ENCODE peak calls at places on chromosomes 1 and 21, in six cellular contexts. E is stimulated activated CD8-positive, alpha-beta memory T cell treated with anti-CD3 and anti-CD28 coated beads, Interleukin-12 subunit alpha, Interleukin-12 subunit beta, amount 100 ng/mL, for 1 hour; O is activated T-cell treated with anti-CD3 and anti-CD28 coated beads, Interleukin-2, amount 50 U/mL, for 72 hours; A is HTR-8/SVneo; Q is amygdala; S is EL. R is an unnamed sample.

GRCh38 chr1:179586107-179586823 is 5.4 kb upstream of the TDRD5 start:
- DNase-seq in O (peak), S (peak), A (no peak), Q (peak), E (no peak), R (peak)

GRCh38 chr1:209577346-209577745 is 6.2 kb upstream of the CAMK1G start:
- DNase-seq in O (no peak), S (peak), A (no peak), Q (no peak), E (no peak), R (no peak)

GRCh38 chr1:36199934-36200741 is 24.1 kb upstream of the THRAP3 start:
- DNase-seq in A (no peak), E (no peak), O (no peak), S (no peak), Q (no peak), R (peak)

GRCh38 chr1:219990782-219991510 is 55.4 kb downstream of the EPRS1 start:
- DNase-seq in O (no peak), A (peak), Q (no peak), S (peak), E (no peak), R (no peak)

GRCh38 chr1:210741564-210741963 is 392.4 kb downstream of the KCNH1 start:
- DNase-seq in Q (no peak), A (no peak), E (no peak), O (no peak), S (no peak), R (no peak)

GRCh38 chr1:177973585-177973984 is 3.7 kb upstream of the SEC16B start:
- DNase-seq in O (no peak), A (no peak), Q (no peak), E (no peak), S (no peak), R (no peak)

GRCh38 chr1:29249170-29249691 is 12.9 kb downstream of the PTPRU start:
- DNase-seq in S (peak), E (no peak), O (no peak), Q (no peak), A (no peak), R (no peak)

GRCh38 chr1:221961532-221962292 is 219.8 kb upstream of the DUSP10 start:
- DNase-seq in O (peak), E (peak), Q (no peak), A (peak), S (peak), R (no peak)

GRCh38 chr1:2180297-2181245 is 14.0 kb downstream of the FAAP20 start:
- DNase-seq in Q (no peak), E (no peak), A (no peak), O (no peak), S (peak), R (no peak)

GRCh38 chr1:156668801-156669637 is 8.2 kb downstream of the NES start:
- DNase-seq in O (no peak), Q (no peak), E (no peak), A (no peak), S (no peak), R (no peak)

GRCh38 chr1:108512239-108513071 is 47.4 kb upstream of the EEIG2 start:
- DNase-seq in E (no peak), S (peak), A (no peak), O (no peak), Q (no peak), R (no peak)

GRCh38 chr1:179083031-179083345 is 1.1 kb downstream of the TOR3A start:
- DNase-seq in A (no peak), E (no peak), Q (no peak), S (peak), O (peak), R (no peak)

GRCh38 chr1:183370399-183371058 is 47.7 kb downstream of the NMNAT2 start:
- DNase-seq in E (no peak), O (no peak), Q (no peak), A (no peak), S (no peak), R (peak)

GRCh38 chr1:30759718-30760281 is 2.2 kb upstream of the LAPTM5 start:
- DNase-seq in A (no peak), S (no peak), E (no peak), O (peak), Q (no peak), R (no peak)

GRCh38 chr21:27532081-27532480 is 565.2 kb upstream of the ADAMTS5 start:
- DNase-seq in A (no peak), O (no peak), Q (no peak), S (peak), E (no peak), R (no peak)

GRCh38 chr1:145891143-145891542 is 5.5 kb upstream of the ANKRD35 start:
- DNase-seq in Q (no peak), A (no peak), E (no peak), S (no peak), O (no peak), R (no peak)

GRCh38 chr1:43505077-43505780 is 25.5 kb upstream of the PTPRF start:
- DNase-seq in A (no peak), O (no peak), E (no peak), Q (no peak), S (no peak), R (no peak)

GRCh38 chr1:45913183-45913924 is 109.9 kb downstream of the MAST2 start:
- DNase-seq in O (peak), E (no peak), Q (no peak), S (peak), A (peak), R (no peak)

GRCh38 chr21:40002978-40003377 is 135.7 kb downstream of the PCP4 start:
- DNase-seq in E (no peak), O (no peak), Q (no peak), A (no peak), S (no peak), R (no peak)

GRCh38 chr1:201461783-201462441 is 7.1 kb downstream of the PHLDA3 start:
- DNase-seq in Q (peak), S (peak), E (no peak), A (peak), O (no peak), R (peak)

GRCh38 chr1:172547071-172547470 is 14.1 kb downstream of the SUCO start:
- DNase-seq in Q (no peak), O (no peak), A (no peak), S (peak), E (no peak), R (no peak)

GRCh38 chr1:119220980-119221379 is 80.5 kb upstream of the WARS2 start:
- DNase-seq in A (no peak), Q (no peak), E (no peak), O (no peak), S (peak), R (no peak)

GRCh38 chr1:221778535-221779142 is 36.8 kb upstream of the DUSP10 start:
- DNase-seq in A (no peak), Q (no peak), E (no peak), O (no peak), S (no peak), R (no peak)

GRCh38 chr1:66725885-66726665 is 26.2 kb upstream of the DYNLT5 start:
- DNase-seq in S (peak), O (peak), Q (peak), A (peak), E (peak), R (no peak)

GRCh38 chr1:213325482-213325881 is 274.4 kb downstream of the RPS6KC1 start:
- DNase-seq in Q (no peak), S (no peak), A (no peak), O (no peak), E (no peak), R (no peak)

GRCh38 chr1:118928739-118929554 is 59.2 kb downstream of the TBX15 start:
- DNase-seq in A (no peak), O (no peak), Q (no peak), E (no peak), S (peak), R (no peak)

GRCh38 chr1:25170439-25170838 is 61.9 kb downstream of the SYF2 start:
- DNase-seq in A (no peak), S (no peak), E (no peak), Q (no peak), O (no peak), R (no peak)

GRCh38 chr1:44040856-44041255 is 9.6 kb upstream of the SLC6A9 start:
- DNase-seq in A (no peak), E (no peak), Q (no peak), O (no peak), S (no peak), R (no peak)

GRCh38 chr1:195663549-195664280 is 944.5 kb downstream of the KCNT2 start:
- DNase-seq in A (peak), O (no peak), S (peak), E (no peak), Q (no peak), R (no peak)

GRCh38 chr21:26715878-26716506 is 129.2 kb downstream of the ADAMTS1 start:
- DNase-seq in S (peak), O (peak), Q (peak), E (no peak), A (peak), R (no peak)